ENCODE peak calls at places on chromosome 22, in seven cellular contexts. X is non-pigmented ciliary epithelial cell, U is H54, E is LoVo, T is HCT116, J is GM13976, I is upper lobe of right lung. R is an unnamed sample.

GRCh38 chr22:41589260-41589600 is 410 bp downstream of the PMM1 start:
- DNase-seq in X (no peak), U (no peak), E (no peak), T (no peak), J (peak; percentile 43), I (no peak), R (no peak)

GRCh38 chr22:37079668-37080171 is 28.2 kb downstream of the KCTD17 start:
- DNase-seq in X (peak; percentile 28), U (no peak), E (no peak), T (no peak), J (no peak), I (no peak), R (no peak)

GRCh38 chr22:42410708-42411107 is 21.5 kb downstream of the NFAM1 start:
- DNase-seq in X (no peak), U (no peak), E (no peak), T (no peak), J (no peak), I (no peak), R (no peak)

GRCh38 chr22:45934659-45935341 is 42.2 kb downstream of the WNT7B start:
- DNase-seq in X (peak; percentile 42), U (peak; percentile 86), E (peak; percentile 91), T (peak; percentile 93), J (no peak), I (no peak), R (no peak)

GRCh38 chr22:48301421-48301820 is 1526.3 kb downstream of the BRD1 start:
- DNase-seq in X (no peak), U (no peak), E (no peak), T (no peak), J (peak; percentile 16), I (peak; percentile 92), R (no peak)

GRCh38 chr22:50228366-50228765 is 16.5 kb downstream of the TUBGCP6 start:
- DNase-seq in X (no peak), U (no peak), E (no peak), T (no peak), J (no peak), I (no peak), R (no peak)

GRCh38 chr22:36180038-36180880 is 19.7 kb upstream of the APOL3 start:
- DNase-seq in X (peak; percentile 11), U (peak; percentile 43), E (peak; percentile 55), T (peak; percentile 42), J (peak; percentile 84), I (peak; percentile 91), R (peak; percentile 37)

GRCh38 chr22:40120783-40121182 is 56.9 kb upstream of the TNRC6B start:
- DNase-seq in X (no peak), U (no peak), E (no peak), T (no peak), J (no peak), I (no peak), R (no peak)

GRCh38 chr22:41596776-41597634 is 7.4 kb upstream of the PMM1 start:
- DNase-seq in X (no peak), U (peak; percentile 57), E (peak; percentile 20), T (no peak), J (peak; percentile 57), I (peak; percentile 85), R (peak; percentile 60)

GRCh38 chr22:43859176-43859575 is 3.1 kb downstream of the SULT4A1 start:
- DNase-seq in X (no peak), U (no peak), E (no peak), T (no peak), J (no peak), I (no peak), R (no peak)

GRCh38 chr22:40714514-40714966 is 35.3 kb downstream of the MCHR1 start:
- DNase-seq in X (peak; percentile 18), U (no peak), E (no peak), T (no peak), J (no peak), I (no peak), R (no peak)

GRCh38 chr22:18970180-18970947 is 34.3 kb upstream of the PRODH start:
- DNase-seq in X (no peak), U (peak; percentile 35), E (peak; percentile 43), T (no peak), J (peak; percentile 43), I (peak; percentile 60), R (no peak)

GRCh38 chr22:20437253-20438065 is at the start of gene SCARF2:
- DNase-seq in X (no peak), U (no peak), E (no peak), T (no peak), J (peak; percentile 40), I (peak; percentile 74), R (no peak)

GRCh38 chr22:31323578-31324550 is 22.3 kb downstream of the PATZ1 start:
- DNase-seq in X (no peak), U (no peak), E (no peak), T (no peak), J (no peak), I (no peak), R (no peak)

GRCh38 chr22:30127749-30128166 is 47.5 kb downstream of the HORMAD2 start:
- DNase-seq in X (peak; percentile 40), U (no peak), E (no peak), T (no peak), J (no peak), I (no peak), R (peak; percentile 24)

GRCh38 chr22:44994399-44995281 is 15.2 kb downstream of the PHF21B start:
- DNase-seq in X (no peak), U (no peak), E (no peak), T (no peak), J (no peak), I (no peak), R (no peak)

GRCh38 chr22:25903294-25903693 is 161.3 kb downstream of the MYO18B start:
- DNase-seq in X (no peak), U (no peak), E (no peak), T (peak; percentile 7), J (no peak), I (no peak), R (no peak)

GRCh38 chr22:44930016-44930710 is 79.6 kb downstream of the PHF21B start:
- DNase-seq in X (no peak), U (peak; percentile 13), E (no peak), T (no peak), J (no peak), I (no peak), R (no peak)

GRCh38 chr22:41857860-41858199 is 24.9 kb downstream of the SREBF2 start:
- DNase-seq in X (no peak), U (no peak), E (no peak), T (no peak), J (no peak), I (no peak), R (no peak)

GRCh38 chr22:43047605-43048004 is 32.7 kb upstream of the PACSIN2 start:
- DNase-seq in X (no peak), U (no peak), E (no peak), T (no peak), J (no peak), I (no peak), R (no peak)

GRCh38 chr22:43848366-43849171 is 13.7 kb downstream of the SULT4A1 start:
- DNase-seq in X (no peak), U (no peak), E (no peak), T (peak; percentile 4), J (no peak), I (peak; percentile 52), R (no peak)

GRCh38 chr22:44753189-44754042 is 1.0 kb downstream of the ARHGAP8 start:
- DNase-seq in X (peak; percentile 28), U (no peak), E (peak; percentile 49), T (no peak), J (no peak), I (no peak), R (no peak)

GRCh38 chr22:30968015-30968923 is at the start of gene MORC2:
- DNase-seq in X (no peak), U (no peak), E (peak; percentile 18), T (no peak), J (no peak), I (peak; percentile 86), R (peak; percentile 46)

GRCh38 chr22:27650572-27650971 is 151.0 kb downstream of the MN1 start:
- DNase-seq in X (no peak), U (no peak), E (no peak), T (no peak), J (no peak), I (no peak), R (no peak)

GRCh38 chr22:30077279-30077678 is 3.0 kb upstream of the HORMAD2 start:
- DNase-seq in X (no peak), U (no peak), E (no peak), T (no peak), J (no peak), I (no peak), R (no peak)

GRCh38 chr22:19723990-19724827 is 870 bp downstream of the GP1BB start:
- DNase-seq in X (no peak), U (no peak), E (no peak), T (no peak), J (peak; percentile 69), I (no peak), R (no peak)

GRCh38 chr22:27782065-27782464 is 19.5 kb downstream of the MN1 start:
- DNase-seq in X (no peak), U (no peak), E (no peak), T (no peak), J (no peak), I (no peak), R (no peak)

GRCh38 chr22:29716814-29717213 is 3.0 kb upstream of the CABP7 start:
- DNase-seq in X (peak; percentile 35), U (peak; percentile 49), E (peak; percentile 48), T (peak; percentile 24), J (peak; percentile 74), I (no peak), R (peak; percentile 32)

GRCh38 chr22:36384766-36385400 is 2.9 kb downstream of the MYH9 start:
- DNase-seq in X (no peak), U (no peak), E (no peak), T (no peak), J (no peak), I (no peak), R (peak; percentile 62)

GRCh38 chr22:34761111-34761510 is 304.8 kb upstream of the ISX start:
- DNase-seq in X (no peak), U (no peak), E (no peak), T (no peak), J (no peak), I (no peak), R (no peak)

GRCh38 chr22:37299969-37300509 is 17.7 kb downstream of the CYTH4 start:
- DNase-seq in X (no peak), U (no peak), E (no peak), T (no peak), J (no peak), I (no peak), R (no peak)

GRCh38 chr22:47138898-47139789 is 376.7 kb downstream of the TBC1D22A start:
- DNase-seq in X (no peak), U (no peak), E (no peak), T (no peak), J (no peak), I (no peak), R (no peak)

GRCh38 chr22:23652286-23652685 is 20.2 kb upstream of the DRICH1 start:
- DNase-seq in X (no peak), U (no peak), E (no peak), T (no peak), J (no peak), I (no peak), R (no peak)

GRCh38 chr22:47165338-47165931 is 403.0 kb downstream of the TBC1D22A start:
- DNase-seq in X (no peak), U (no peak), E (no peak), T (no peak), J (no peak), I (peak; percentile 56), R (no peak)

GRCh38 chr22:42901790-42902508 is 44.9 kb upstream of the ARFGAP3 start:
- DNase-seq in X (no peak), U (no peak), E (no peak), T (no peak), J (no peak), I (no peak), R (no peak)

GRCh38 chr22:41969110-41969646 is at the start of gene SEPTIN3:
- DNase-seq in X (no peak), U (no peak), E (no peak), T (no peak), J (no peak), I (no peak), R (no peak)

GRCh38 chr22:43174941-43175531 is 11.9 kb downstream of the TTLL12 start:
- DNase-seq in X (no peak), U (no peak), E (no peak), T (no peak), J (no peak), I (no peak), R (no peak)

R was measured in AML-193.